ENCODE peak calls at places on chromosome 10, in nine cellular contexts. B is PC-3, Z is astrocyte of the spinal cord, Q is neural progenitor cell, U is OCI-LY7, X is HCT116, E is A549, Y is heart left ventricle, K is choroid plexus epithelial cell. D is an unnamed sample.

GRCh38 chr10:91987397-91988037 is 63.9 kb downstream of the BTAF1 start:
- DNase-seq in B (no peak), Z (no peak), Q (no peak), U (no peak), X (no peak), E (no peak), Y (no peak), K (peak; percentile 36), D (no peak)

GRCh38 chr10:94005050-94005449 is 11.3 kb downstream of the PLCE1 start:
- DNase-seq in B (peak; percentile 95), Z (peak; percentile 61), Q (no peak), U (no peak), X (no peak), E (no peak), Y (no peak), K (peak; percentile 48), D (no peak)

GRCh38 chr10:107059872-107060271 is 104.6 kb downstream of the SORCS1 start:
- DNase-seq in B (no peak), Z (no peak), Q (no peak), U (no peak), X (no peak), E (no peak), Y (no peak), K (no peak), D (no peak)

GRCh38 chr10:50629495-50630122 is 5.9 kb upstream of the SGMS1 start:
- DNase-seq in B (no peak), Z (no peak), Q (no peak), U (no peak), X (no peak), E (no peak), Y (no peak), K (no peak), D (no peak)

GRCh38 chr10:24554036-24554435 is 169.7 kb downstream of the ARHGAP21 start:
- DNase-seq in B (no peak), Z (no peak), Q (no peak), U (no peak), X (no peak), E (no peak), Y (no peak), K (no peak), D (no peak)

GRCh38 chr10:128599538-128599937 is 473.3 kb upstream of the MKI67 start:
- DNase-seq in B (no peak), Z (no peak), Q (no peak), U (no peak), X (no peak), E (no peak), Y (no peak), K (no peak), D (no peak)

GRCh38 chr10:95434583-95434982 is 126.6 kb downstream of the SORBS1 start:
- DNase-seq in B (no peak), Z (no peak), Q (no peak), U (no peak), X (no peak), E (no peak), Y (no peak), K (no peak), D (no peak)

GRCh38 chr10:30736685-30737232 is 107.2 kb upstream of the LYZL2 start:
- DNase-seq in B (peak; percentile 92), Z (peak; percentile 100), Q (no peak), U (no peak), X (peak; percentile 16), E (peak; percentile 64), Y (no peak), K (peak; percentile 100), D (no peak)

GRCh38 chr10:26566525-26567348 is 128.6 kb downstream of the APBB1IP start:
- DNase-seq in B (no peak), Z (no peak), Q (peak; percentile 48), U (no peak), X (no peak), E (no peak), Y (no peak), K (no peak), D (no peak)

GRCh38 chr10:69248117-69248730 is 28.1 kb downstream of the HKDC1 start:
- DNase-seq in B (no peak), Z (no peak), Q (no peak), U (no peak), X (no peak), E (no peak), Y (no peak), K (no peak), D (no peak)

GRCh38 chr10:45514283-45515270 is 140.6 kb downstream of the ALOX5 start:
- DNase-seq in B (peak; percentile 7), Z (no peak), Q (no peak), U (no peak), X (no peak), E (no peak), Y (no peak), K (peak; percentile 29), D (no peak)

GRCh38 chr10:91194497-91195179 is 25.8 kb upstream of the PCGF5 start:
- DNase-seq in B (no peak), Z (peak; percentile 65), Q (no peak), U (no peak), X (no peak), E (no peak), Y (no peak), K (peak; percentile 67), D (no peak)

GRCh38 chr10:104612577-104613205 is 28.4 kb upstream of the SORCS3 start:
- DNase-seq in B (no peak), Z (no peak), Q (no peak), U (no peak), X (no peak), E (no peak), Y (no peak), K (no peak), D (no peak)

GRCh38 chr10:104617831-104618230 is 23.3 kb upstream of the SORCS3 start:
- DNase-seq in B (no peak), Z (no peak), Q (no peak), U (no peak), X (no peak), E (no peak), Y (no peak), K (no peak), D (no peak)

GRCh38 chr10:104614245-104614831 is 26.8 kb upstream of the SORCS3 start:
- DNase-seq in B (peak; percentile 51), Z (peak; percentile 29), Q (peak; percentile 36), U (peak; percentile 20), X (peak; percentile 29), E (peak; percentile 28), Y (no peak), K (peak; percentile 36), D (no peak)
- TF ChIP-seq CTCF in B (peak; percentile 59), Z (peak; percentile 56), Q (peak; percentile 53), U (peak; percentile 75), X (peak; percentile 76), E (peak; percentile 45), Y (peak; percentile 43), K (peak; percentile 63), D (peak; percentile 36)

GRCh38 chr10:812787-813186 is 118.7 kb downstream of the LARP4B start:
- DNase-seq in B (no peak), Z (no peak), Q (no peak), U (no peak), X (no peak), E (no peak), Y (no peak), K (no peak), D (no peak)

GRCh38 chr10:811379-811778 is 120.1 kb downstream of the LARP4B start:
- DNase-seq in B (no peak), Z (no peak), Q (no peak), U (no peak), X (no peak), E (no peak), Y (no peak), K (no peak), D (no peak)

GRCh38 chr10:811781-812180 is 119.7 kb downstream of the LARP4B start:
- DNase-seq in B (no peak), Z (no peak), Q (no peak), U (no peak), X (no peak), E (no peak), Y (no peak), K (peak; percentile 47), D (no peak)

GRCh38 chr10:809671-810350 is 120.3 kb upstream of the DIP2C start:
- DNase-seq in B (no peak), Z (no peak), Q (no peak), U (no peak), X (no peak), E (no peak), Y (peak; percentile 74), K (no peak), D (no peak)

GRCh38 chr10:810351-810846 is 120.9 kb upstream of the DIP2C start:
- DNase-seq in B (no peak), Z (peak; percentile 20), Q (peak; percentile 76), U (peak; percentile 50), X (no peak), E (no peak), Y (no peak), K (peak; percentile 49), D (no peak)
- TF ChIP-seq CTCF in B (no peak), Z (peak; percentile 46), Q (peak; percentile 71), U (peak; percentile 69), X (no peak), E (peak; percentile 18), Y (peak; percentile 8), K (peak; percentile 57), D (no peak)

GRCh38 chr10:71065659-71066058 is 146.7 kb upstream of the UNC5B start:
- DNase-seq in B (no peak), Z (no peak), Q (no peak), U (no peak), X (no peak), E (no peak), Y (no peak), K (no peak), D (no peak)

GRCh38 chr10:71062156-71062555 is 150.2 kb upstream of the UNC5B start:
- DNase-seq in B (no peak), Z (no peak), Q (no peak), U (no peak), X (no peak), E (no peak), Y (no peak), K (no peak), D (no peak)

GRCh38 chr10:71064413-71065118 is 147.8 kb upstream of the UNC5B start:
- DNase-seq in B (peak; percentile 30), Z (no peak), Q (no peak), U (no peak), X (no peak), E (no peak), Y (peak; percentile 58), K (peak; percentile 3), D (no peak)

GRCh38 chr10:71061472-71061871 is 150.9 kb upstream of the UNC5B start:
- DNase-seq in B (no peak), Z (no peak), Q (peak; percentile 36), U (no peak), X (no peak), E (no peak), Y (no peak), K (no peak), D (no peak)

DNA sequence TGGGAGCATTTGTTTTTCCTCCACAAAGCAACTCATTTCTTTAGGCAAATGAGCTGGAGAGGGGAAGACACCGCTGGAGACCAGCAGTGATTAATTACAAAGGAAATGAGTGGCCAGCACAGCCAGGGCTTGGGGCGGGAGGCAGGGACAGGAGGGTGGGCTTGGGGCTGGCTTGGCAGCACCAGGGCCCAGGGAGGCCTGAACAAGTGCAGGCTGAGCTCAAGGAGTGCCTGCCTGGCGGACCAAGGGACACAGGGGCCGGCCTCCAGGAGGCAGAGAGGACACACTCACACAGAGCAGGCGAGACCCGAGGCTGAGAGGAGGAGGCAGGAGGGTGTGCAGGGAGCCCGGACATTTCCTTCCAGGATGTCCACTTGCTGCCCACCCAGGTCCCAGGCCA is 148.9 kb upstream of the UNC5B start:
- DNase-seq in B (no peak), Z (no peak), Q (peak; percentile 36), U (no peak), X (no peak), E (no peak), Y (no peak), K (no peak), D (no peak)
- TF ChIP-seq CTCF in B (no peak), Z (no peak), Q (no peak), U (no peak), X (no peak), E (no peak), Y (no peak), K (no peak), D (no peak)

GRCh38 chr10:58588673-58589265 is 76.1 kb downstream of the BICC1 start:
- DNase-seq in B (peak; percentile 58), Z (no peak), Q (peak; percentile 59), U (no peak), X (no peak), E (no peak), Y (no peak), K (no peak), D (no peak)
- TF ChIP-seq CTCF in B (no peak), Z (no peak), Q (peak; percentile 61), U (no peak), X (no peak), E (no peak), Y (no peak), K (peak; percentile 19), D (no peak)